ENCODE peak calls at places on chromosomes 16 and 17, in five cellular contexts. O, W, C, A and Y are unnamed samples.

GRCh38 chr16:17901309-17901708 is 430.5 kb upstream of the XYLT1 start:
- DNase-seq in O (no peak), W (no peak), C (no peak), A (no peak), Y (no peak)

GRCh38 chr16:22216191-22216831 is 10.2 kb downstream of the EEF2K start:
- DNase-seq in O (no peak), W (no peak), C (no peak), A (peak; percentile 40), Y (no peak)

GRCh38 chr17:76736349-76737081 is 616 bp downstream of the SRSF2 start:
- DNase-seq in O (peak; percentile 84), W (peak; percentile 72), C (peak; percentile 44), A (peak; percentile 43), Y (peak; percentile 32)

GRCh38 chr17:79952915-79953314 is 82.8 kb downstream of the TBC1D16 start:
- DNase-seq in O (peak; percentile 2), W (no peak), C (no peak), A (no peak), Y (no peak)

GRCh38 chr17:8076502-8077266 is 10.8 kb downstream of the ALOX12B start:
- DNase-seq in O (no peak), W (no peak), C (no peak), A (no peak), Y (no peak)

GRCh38 chr17:77392376-77393273 is 251.9 kb downstream of the SEC14L1 start:
- DNase-seq in O (peak; percentile 69), W (no peak), C (no peak), A (no peak), Y (no peak)

GRCh38 chr16:62363451-62363850 is 327.2 kb upstream of the CDH8 start:
- DNase-seq in O (no peak), W (no peak), C (no peak), A (no peak), Y (no peak)

GRCh38 chr16:79310734-79311133 is 289.8 kb downstream of the MAF start:
- DNase-seq in O (no peak), W (no peak), C (no peak), A (no peak), Y (no peak)

GRCh38 chr16:56848056-56848936 is 16.7 kb upstream of the SLC12A3 start:
- DNase-seq in O (no peak), W (no peak), C (no peak), A (peak; percentile 86), Y (no peak)

GRCh38 chr17:48610282-48611211 is at the start of gene HOXB7:
- DNase-seq in O (peak; percentile 52), W (peak; percentile 64), C (peak; percentile 47), A (no peak), Y (peak; percentile 62)

GRCh38 chr16:87576191-87576590 is 26.1 kb upstream of the JPH3 start:
- DNase-seq in O (no peak), W (no peak), C (no peak), A (no peak), Y (no peak)